ENCODE peak calls at places on chromosomes 6 and 20, in seven cellular contexts. One of them, this sample, is unnamed.

GRCh38 chr6:24105146-24105545 is 20.9 kb upstream of the NRSN1 start:
- DNase-seq in T-helper 17 cell: no peak
- DNase-seq in NCI-H524: no peak
- DNase-seq in RWPE1: no peak
- DNase-seq in HFF-Myc: no peak
- DNase-seq in H54: no peak
- DNase-seq in aorta: no peak
- DNase-seq in this sample: no peak

GRCh38 chr6:35216832-35217811 is 3.4 kb downstream of the SCUBE3 start:
- DNase-seq in NCI-H524: no peak
- DNase-seq in HFF-Myc: no peak
- DNase-seq in H54: no peak
- DNase-seq in aorta: no peak
- DNase-seq in RWPE1: no peak
- DNase-seq in T-helper 17 cell: no peak
- DNase-seq in this sample: no peak

GRCh38 chr20:32467506-32468312 is 109.6 kb downstream of the ASXL1 start:
- DNase-seq in T-helper 17 cell: no peak
- DNase-seq in aorta: no peak
- DNase-seq in H54: no peak
- DNase-seq in HFF-Myc: no peak
- DNase-seq in NCI-H524: no peak
- DNase-seq in RWPE1: no peak
- DNase-seq in this sample: no peak

GRCh38 chr6:169146536-169146935 is 107.1 kb downstream of the THBS2 start:
- DNase-seq in HFF-Myc: no peak
- DNase-seq in aorta: no peak
- DNase-seq in H54: no peak
- DNase-seq in T-helper 17 cell: no peak
- DNase-seq in NCI-H524: no peak
- DNase-seq in RWPE1: no peak
- DNase-seq in this sample: no peak

GRCh38 chr6:170038717-170039116 is 252.2 kb downstream of the DLL1 start:
- DNase-seq in H54: no peak
- DNase-seq in HFF-Myc: no peak
- DNase-seq in NCI-H524: no peak
- DNase-seq in RWPE1: no peak
- DNase-seq in aorta: peak; percentile 33
- DNase-seq in T-helper 17 cell: no peak
- DNase-seq in this sample: no peak

GRCh38 chr6:35327349-35328027 is 14.9 kb upstream of the PPARD start:
- DNase-seq in H54: peak; percentile 66
- DNase-seq in T-helper 17 cell: peak; percentile 48
- DNase-seq in RWPE1: peak; percentile 69
- DNase-seq in HFF-Myc: no peak
- DNase-seq in NCI-H524: no peak
- DNase-seq in aorta: no peak
- DNase-seq in this sample: peak; percentile 15

GRCh38 chr6:25010917-25011625 is 75.3 kb upstream of the RIPOR2 start:
- DNase-seq in H54: no peak
- DNase-seq in aorta: no peak
- DNase-seq in RWPE1: no peak
- DNase-seq in HFF-Myc: no peak
- DNase-seq in T-helper 17 cell: no peak
- DNase-seq in NCI-H524: no peak
- DNase-seq in this sample: no peak

GRCh38 chr6:22227824-22228610 is 68.8 kb downstream of the PRL start:
- DNase-seq in T-helper 17 cell: no peak
- DNase-seq in NCI-H524: no peak
- DNase-seq in H54: no peak
- DNase-seq in RWPE1: no peak
- DNase-seq in aorta: no peak
- DNase-seq in HFF-Myc: no peak
- DNase-seq in this sample: no peak

GRCh38 chr6:151374024-151374423 is 17.3 kb downstream of the ZBTB2 start:
- DNase-seq in RWPE1: peak; percentile 19
- DNase-seq in HFF-Myc: no peak
- DNase-seq in T-helper 17 cell: no peak
- DNase-seq in NCI-H524: no peak
- DNase-seq in aorta: no peak
- DNase-seq in H54: no peak
- DNase-seq in this sample: no peak

GRCh38 chr6:150616581-150616980 is 16.9 kb downstream of the PLEKHG1 start:
- DNase-seq in H54: no peak
- DNase-seq in HFF-Myc: no peak
- DNase-seq in T-helper 17 cell: no peak
- DNase-seq in NCI-H524: no peak
- DNase-seq in RWPE1: no peak
- DNase-seq in aorta: no peak
- DNase-seq in this sample: no peak

GRCh38 chr6:135503703-135504475 is 6.3 kb upstream of the AHI1 start:
- DNase-seq in T-helper 17 cell: no peak
- DNase-seq in RWPE1: no peak
- DNase-seq in NCI-H524: no peak
- DNase-seq in H54: no peak
- DNase-seq in aorta: no peak
- DNase-seq in HFF-Myc: no peak
- DNase-seq in this sample: no peak

GRCh38 chr6:98586163-98586562 is 248.2 kb upstream of the POU3F2 start:
- DNase-seq in H54: no peak
- DNase-seq in T-helper 17 cell: no peak
- DNase-seq in HFF-Myc: no peak
- DNase-seq in RWPE1: no peak
- DNase-seq in NCI-H524: no peak
- DNase-seq in aorta: no peak
- DNase-seq in this sample: no peak

GRCh38 chr20:50394569-50394968 is 115.6 kb upstream of the PTPN1 start:
- DNase-seq in aorta: no peak
- DNase-seq in HFF-Myc: no peak
- DNase-seq in NCI-H524: no peak
- DNase-seq in H54: no peak
- DNase-seq in RWPE1: no peak
- DNase-seq in T-helper 17 cell: no peak
- DNase-seq in this sample: no peak

GRCh38 chr20:38617011-38617829 is 15.6 kb downstream of the ARHGAP40 start:
- DNase-seq in RWPE1: peak; percentile 98
- DNase-seq in aorta: no peak
- DNase-seq in H54: peak; percentile 90
- DNase-seq in HFF-Myc: no peak
- DNase-seq in T-helper 17 cell: no peak
- DNase-seq in NCI-H524: no peak
- DNase-seq in this sample: no peak

GRCh38 chr6:168206681-168207274 is 112.8 kb downstream of the DACT2 start:
- DNase-seq in T-helper 17 cell: no peak
- DNase-seq in HFF-Myc: no peak
- DNase-seq in H54: no peak
- DNase-seq in aorta: peak; percentile 41
- DNase-seq in NCI-H524: no peak
- DNase-seq in RWPE1: no peak
- DNase-seq in this sample: no peak

GRCh38 chr6:23301546-23301945 is 732.2 kb downstream of the HDGFL1 start:
- DNase-seq in HFF-Myc: no peak
- DNase-seq in H54: no peak
- DNase-seq in T-helper 17 cell: no peak
- DNase-seq in NCI-H524: no peak
- DNase-seq in RWPE1: no peak
- DNase-seq in aorta: no peak
- DNase-seq in this sample: no peak

GRCh38 chr6:72704979-72705378 is 83.1 kb downstream of the KCNQ5 start:
- DNase-seq in T-helper 17 cell: no peak
- DNase-seq in NCI-H524: no peak
- DNase-seq in H54: no peak
- DNase-seq in HFF-Myc: no peak
- DNase-seq in RWPE1: no peak
- DNase-seq in aorta: no peak
- DNase-seq in this sample: no peak

GRCh38 chr6:155247618-155248017 is 16.2 kb upstream of the CLDN20 start:
- DNase-seq in H54: peak; percentile 78
- DNase-seq in HFF-Myc: no peak
- DNase-seq in RWPE1: peak; percentile 90
- DNase-seq in NCI-H524: no peak
- DNase-seq in aorta: no peak
- DNase-seq in T-helper 17 cell: no peak
- DNase-seq in this sample: no peak

GRCh38 chr6:139145661-139146060 is 10.8 kb downstream of the HECA start:
- DNase-seq in NCI-H524: no peak
- DNase-seq in H54: no peak
- DNase-seq in T-helper 17 cell: no peak
- DNase-seq in aorta: no peak
- DNase-seq in HFF-Myc: no peak
- DNase-seq in RWPE1: no peak
- DNase-seq in this sample: no peak

GRCh38 chr6:21386744-21387143 is 206.8 kb upstream of the SOX4 start:
- DNase-seq in RWPE1: no peak
- DNase-seq in aorta: no peak
- DNase-seq in H54: no peak
- DNase-seq in NCI-H524: no peak
- DNase-seq in HFF-Myc: no peak
- DNase-seq in T-helper 17 cell: no peak
- DNase-seq in this sample: no peak

GRCh38 chr6:52724406-52725121 is 38.7 kb downstream of the GSTA2 start:
- DNase-seq in RWPE1: peak; percentile 48
- DNase-seq in aorta: peak; percentile 95
- DNase-seq in HFF-Myc: peak; percentile 38
- DNase-seq in NCI-H524: peak; percentile 7
- DNase-seq in T-helper 17 cell: peak; percentile 28
- DNase-seq in H54: peak; percentile 76
- DNase-seq in this sample: no peak

GRCh38 chr6:128657181-128657580 is 136.8 kb upstream of the PTPRK start:
- DNase-seq in HFF-Myc: no peak
- DNase-seq in aorta: no peak
- DNase-seq in NCI-H524: no peak
- DNase-seq in H54: no peak
- DNase-seq in T-helper 17 cell: no peak
- DNase-seq in RWPE1: no peak
- DNase-seq in this sample: no peak

GRCh38 chr20:37897008-37897548 is 5.8 kb upstream of the VSTM2L start:
- DNase-seq in NCI-H524: peak; percentile 21
- DNase-seq in RWPE1: no peak
- DNase-seq in HFF-Myc: no peak
- DNase-seq in aorta: no peak
- DNase-seq in T-helper 17 cell: no peak
- DNase-seq in H54: no peak
- DNase-seq in this sample: no peak

GRCh38 chr6:82567621-82568020 is 204.0 kb downstream of the TPBG start:
- DNase-seq in aorta: no peak
- DNase-seq in H54: no peak
- DNase-seq in NCI-H524: no peak
- DNase-seq in RWPE1: no peak
- DNase-seq in HFF-Myc: no peak
- DNase-seq in T-helper 17 cell: no peak
- DNase-seq in this sample: no peak

GRCh38 chr20:33793011-33793931 is 17.9 kb upstream of the CHMP4B start:
- DNase-seq in T-helper 17 cell: no peak
- DNase-seq in NCI-H524: no peak
- DNase-seq in H54: no peak
- DNase-seq in HFF-Myc: no peak
- DNase-seq in RWPE1: no peak
- DNase-seq in aorta: no peak
- DNase-seq in this sample: no peak

GRCh38 chr6:134097114-134097707 is 44.8 kb upstream of the SLC2A12 start:
- DNase-seq in H54: peak; percentile 20
- DNase-seq in RWPE1: peak; percentile 70
- DNase-seq in T-helper 17 cell: no peak
- DNase-seq in aorta: no peak
- DNase-seq in NCI-H524: peak; percentile 35
- DNase-seq in HFF-Myc: peak; percentile 33
- DNase-seq in this sample: peak; percentile 75

GRCh38 chr20:36483919-36484808 is 57.2 kb upstream of the MYL9 start:
- DNase-seq in H54: no peak
- DNase-seq in HFF-Myc: no peak
- DNase-seq in RWPE1: no peak
- DNase-seq in NCI-H524: no peak
- DNase-seq in aorta: no peak
- DNase-seq in T-helper 17 cell: no peak
- DNase-seq in this sample: no peak

GRCh38 chr20:49281059-49281912 is 3.4 kb upstream of the ZNFX1 start:
- DNase-seq in H54: no peak
- DNase-seq in HFF-Myc: no peak
- DNase-seq in RWPE1: no peak
- DNase-seq in T-helper 17 cell: no peak
- DNase-seq in NCI-H524: no peak
- DNase-seq in aorta: no peak
- DNase-seq in this sample: no peak

This sample was measured in hippocampal formation.